ENCODE peak calls at places on chromosomes 5 and 9, in nine cellular contexts. W is activated CD4-positive, CD25-positive, alpha-beta regulatory T cell; H is stimulated activated CD8-positive, alpha-beta memory T cell treated with anti-CD3 and anti-CD28 coated beads, Interleukin-7, amount 100 ng/mL, for 24 hours; Y is COR-L47; P is mucosa of gallbladder; G is head of caudate nucleus; C is NCI-H1092 treated with DMSO at 0.1 percent for 48 hours; R is left ventricle myocardium inferior; F is HFF-Myc. L is an unnamed sample.
A peak's percentile ranks its signal among the peaks of the same experiment; 100 is the strongest.

GRCh38 chr5:113166710-113167366 is 190.2 kb downstream of the DCP2 start:
- DNase-seq in W (no peak), H (no peak), Y (no peak), P (no peak), G (no peak), C (no peak), R (no peak), F (peak; percentile 26), L (peak; percentile 50)

GRCh38 chr5:142803428-142804111 is 33.4 kb downstream of the ARHGAP26 start:
- DNase-seq in W (no peak), H (no peak), Y (no peak), P (peak; percentile 48), G (no peak), C (no peak), R (no peak), F (no peak), L (peak; percentile 52)

GRCh38 chr9:35279946-35280345 is 118.1 kb downstream of the UNC13B start:
- DNase-seq in W (no peak), H (no peak), Y (no peak), P (no peak), G (no peak), C (no peak), R (no peak), F (no peak), L (no peak)

GRCh38 chr5:138724470-138725146 is 28.6 kb upstream of the CTNNA1 start:
- DNase-seq in W (no peak), H (no peak), Y (no peak), P (peak; percentile 13), G (no peak), C (no peak), R (peak; percentile 43), F (no peak), L (no peak)

GRCh38 chr9:91824591-91825339 is 125.3 kb downstream of the ROR2 start:
- DNase-seq in W (no peak), H (no peak), Y (no peak), P (no peak), G (no peak), C (no peak), R (peak; percentile 44), F (peak; percentile 71), L (no peak)

GRCh38 chr9:88168564-88168963 is 30.3 kb upstream of the SPATA31C2 start:
- DNase-seq in W (no peak), H (no peak), Y (no peak), P (no peak), G (no peak), C (no peak), R (no peak), F (no peak), L (no peak)

GRCh38 chr5:122019936-122020590 is 58.0 kb downstream of the LOX start:
- DNase-seq in W (no peak), H (no peak), Y (no peak), P (no peak), G (no peak), C (no peak), R (no peak), F (no peak), L (peak; percentile 12)

GRCh38 chr5:68225188-68225910 is 9.8 kb downstream of the PIK3R1 start:
- DNase-seq in W (no peak), H (no peak), Y (no peak), P (peak; percentile 81), G (no peak), C (no peak), R (peak; percentile 34), F (no peak), L (peak; percentile 88)

GRCh38 chr5:67875637-67876036 is 339.9 kb upstream of the PIK3R1 start:
- DNase-seq in W (no peak), H (no peak), Y (no peak), P (no peak), G (no peak), C (no peak), R (no peak), F (peak; percentile 72), L (no peak)

GRCh38 chr9:114112778-114113585 is 13.9 kb upstream of the KIF12 start:
- DNase-seq in W (no peak), H (no peak), Y (no peak), P (peak; percentile 73), G (no peak), C (no peak), R (peak; percentile 89), F (no peak), L (peak; percentile 47)

GRCh38 chr9:77598961-77599360 is 49.2 kb downstream of the GNA14 start:
- DNase-seq in W (no peak), H (no peak), Y (no peak), P (no peak), G (no peak), C (no peak), R (no peak), F (no peak), L (no peak)

GRCh38 chr5:139760066-139761056 is 35.2 kb upstream of the PSD2 start:
- DNase-seq in W (no peak), H (no peak), Y (peak; percentile 51), P (no peak), G (no peak), C (no peak), R (no peak), F (no peak), L (no peak)

L was measured in skeletal muscle cell.